ENCODE peak calls at places on chromosome 7, in six cellular contexts. N is GM12878, F is K562, T is GM12892, P is HepG2, J is H1. A is an unnamed sample.

GRCh38 chr7:6437251-6437650 is 10.5 kb downstream of the DAGLB start:
- DNase-seq in T (no peak), N (no peak), P (peak), J (no peak), F (no peak), A (no peak)

GRCh38 chr7:52431082-52431815 is 604.2 kb upstream of the POM121L12 start:
- DNase-seq in T (no peak), N (no peak), F (no peak), J (no peak), P (no peak), A (no peak)

GRCh38 chr7:93921607-93922446 is at the start of gene GNG11:
- DNase-seq in P (no peak), J (peak), T (peak), N (no peak), F (no peak), A (peak)

GRCh38 chr7:63043657-63044543 is 954.7 kb upstream of the ZNF722 start:
- DNase-seq in J (no peak), N (no peak), T (no peak), F (no peak), P (peak), A (no peak)

GRCh38 chr7:82507976-82508677 is 64.5 kb upstream of the CACNA2D1 start:
- DNase-seq in N (no peak), T (no peak), P (no peak), F (no peak), J (no peak), A (no peak)

GRCh38 chr7:157550300-157551275 is 213.8 kb downstream of the DNAJB6 start:
- DNase-seq in N (no peak), F (no peak), J (no peak), T (no peak), P (no peak), A (no peak)

GRCh38 chr7:140275069-140275961 is 98.5 kb upstream of the KDM7A start:
- DNase-seq in P (no peak), J (no peak), N (no peak), T (no peak), F (peak), A (no peak)

GRCh38 chr7:151704969-151705743 is 171.8 kb downstream of the PRKAG2 start:
- DNase-seq in J (no peak), P (no peak), N (no peak), F (peak), T (no peak), A (no peak)

GRCh38 chr7:12584940-12585339 is 14.4 kb downstream of the SCIN start:
- DNase-seq in P (no peak), F (no peak), T (no peak), J (no peak), N (peak), A (no peak)

GRCh38 chr7:111903016-111903415 is 303.2 kb downstream of the DOCK4 start:
- DNase-seq in F (no peak), T (no peak), N (no peak), J (no peak), P (no peak), A (no peak)

GRCh38 chr7:15086882-15087281 is 184.3 kb upstream of the DGKB start:
- DNase-seq in P (no peak), J (no peak), N (no peak), T (no peak), F (no peak), A (no peak)

GRCh38 chr7:123749537-123749857 is 694 bp upstream of the WASL start:
- DNase-seq in N (no peak), J (no peak), P (peak), T (no peak), F (no peak), A (no peak)

GRCh38 chr7:100552532-100552931 is 13.5 kb downstream of the AGFG2 start:
- DNase-seq in J (no peak), F (no peak), P (no peak), N (no peak), T (no peak), A (no peak)

GRCh38 chr7:1112109-1112508 is 24.2 kb downstream of the GPER1 start:
- DNase-seq in T (no peak), N (no peak), P (no peak), F (no peak), J (no peak), A (no peak)

GRCh38 chr7:99314504-99314903 is 11.2 kb upstream of the ARPC1A start:
- DNase-seq in N (peak), P (no peak), F (no peak), J (no peak), T (no peak), A (peak)

GRCh38 chr7:29996321-29996720 is 6.7 kb upstream of the SCRN1 start:
- DNase-seq in N (no peak), F (no peak), T (no peak), J (no peak), P (no peak), A (no peak)

GRCh38 chr7:98617051-98617959 is at the start of gene NPTX2:
- DNase-seq in J (no peak), P (no peak), T (no peak), F (no peak), N (no peak), A (no peak)

GRCh38 chr7:41709621-41710020 is 6.7 kb upstream of the INHBA start:
- DNase-seq in N (no peak), T (no peak), F (no peak), P (no peak), J (no peak), A (no peak)

GRCh38 chr7:1901431-1902210 is 231.5 kb downstream of the ELFN1 start:
- DNase-seq in T (no peak), F (no peak), J (no peak), P (no peak), N (no peak), A (no peak)

GRCh38 chr7:146844405-146844804 is 727.8 kb downstream of the CNTNAP2 start:
- DNase-seq in T (no peak), F (no peak), J (no peak), N (no peak), P (no peak), A (no peak)

GRCh38 chr7:137862358-137862757 is 15.6 kb upstream of the DGKI start:
- DNase-seq in P (no peak), F (no peak), J (no peak), T (no peak), N (no peak), A (no peak)

GRCh38 chr7:100951888-100952560 is 2.7 kb downstream of the MUC3A start:
- DNase-seq in F (no peak), N (no peak), P (no peak), J (no peak), T (no peak), A (no peak)

GRCh38 chr7:30049173-30049572 is 21.0 kb downstream of the PLEKHA8 start:
- DNase-seq in T (no peak), F (no peak), J (no peak), N (no peak), P (no peak), A (no peak)

GRCh38 chr7:26912933-26913536 is 48.6 kb upstream of the SKAP2 start:
- DNase-seq in T (no peak), J (no peak), F (no peak), P (no peak), N (no peak), A (no peak)

GRCh38 chr7:90613088-90613498 is 17.0 kb downstream of the CDK14 start:
- DNase-seq in F (no peak), T (no peak), N (peak), J (no peak), P (no peak), A (no peak)

DNA sequence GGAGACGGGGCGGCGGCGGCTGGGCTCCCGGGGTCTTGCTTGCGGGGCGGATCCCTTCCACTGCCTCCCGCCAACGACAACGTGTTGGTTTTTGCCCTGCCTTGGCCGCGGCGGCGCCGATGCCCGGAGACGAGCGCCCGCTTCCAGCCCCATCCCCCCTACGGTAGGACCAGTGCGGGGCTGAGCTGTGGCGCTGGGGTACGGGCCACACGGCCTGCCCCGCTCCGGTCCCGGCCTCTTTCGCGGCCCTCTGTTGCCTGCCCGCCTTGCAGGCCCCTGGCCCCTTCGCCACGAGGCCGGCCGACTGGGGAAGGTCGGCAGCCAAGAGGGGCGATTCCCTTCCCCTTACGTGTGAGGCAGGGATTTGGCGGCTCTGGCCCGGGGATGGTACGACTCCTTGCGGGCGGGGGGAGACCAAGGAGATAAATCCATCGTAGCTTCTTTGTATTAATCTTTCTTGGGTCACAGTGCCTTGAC is 488 bp downstream of the EIF4H start:
- DNase-seq in F (no peak), N (no peak), P (peak), T (peak), J (no peak), A (peak)
- TF ChIP-seq TAF1 in F (no peak), N (no peak), P (no peak), T (no peak), J (no peak), A (no peak)

DNA sequence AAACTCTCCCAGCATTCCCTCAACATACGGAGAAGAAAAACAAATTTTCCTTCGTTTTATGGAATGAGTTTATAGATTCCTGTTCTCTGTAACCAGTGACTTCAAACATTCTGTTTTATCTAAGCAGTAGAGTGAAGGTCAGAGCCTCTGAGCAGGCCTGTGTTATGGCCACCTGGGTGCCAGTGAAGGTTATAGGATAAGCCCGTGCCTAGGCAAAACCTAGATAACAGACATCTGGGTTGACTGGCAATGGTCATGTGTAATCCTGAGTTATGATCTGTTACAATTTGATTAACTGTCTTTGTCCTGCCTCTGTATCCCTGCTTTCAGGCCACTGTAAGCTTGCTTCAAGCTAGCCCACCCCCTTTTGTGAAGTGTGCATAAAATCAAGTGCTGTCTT is 8.3 kb downstream of the LSM5 start:
- DNase-seq in T (no peak), F (no peak), J (no peak), P (no peak), N (no peak), A (no peak)
- TF ChIP-seq POLR2A in T (no peak), F (no peak), J (no peak), P (no peak), N (no peak), A (no peak)

GRCh38 chr7:142885311-142886230 is at the start of gene TRPV6:
- DNase-seq in T (no peak), P (no peak), F (no peak), N (no peak), J (peak), A (no peak)
- TF ChIP-seq POLR2AphosphoS5 in T (no peak), P (no peak), F (no peak), N (no peak), J (no peak), A (no peak)

GRCh38 chr7:130349911-130350782 is 5.5 kb downstream of the CPA5 start:
- DNase-seq in N (no peak), F (no peak), P (no peak), J (no peak), T (no peak), A (no peak)

GRCh38 chr7:130353196-130353595 is 8.6 kb downstream of the CPA5 start:
- DNase-seq in P (no peak), N (no peak), F (no peak), T (no peak), J (no peak), A (no peak)

GRCh38 chr7:130352335-130353074 is 7.9 kb downstream of the CPA5 start:
- DNase-seq in N (no peak), J (no peak), F (no peak), T (no peak), P (no peak), A (no peak)

GRCh38 chr7:130351664-130352015 is 7.0 kb downstream of the CPA5 start:
- DNase-seq in N (no peak), F (no peak), T (no peak), P (no peak), J (no peak), A (no peak)

GRCh38 chr7:130350945-130351663 is 6.5 kb downstream of the CPA5 start:
- DNase-seq in J (no peak), T (peak), F (no peak), N (peak), P (peak), A (no peak)
- TF ChIP-seq TAF1 in J (no peak), T (no peak), F (no peak), N (no peak), P (no peak), A (no peak)